ENCODE peak calls at places on chromosome 12, in ten cellular contexts. M, N, K, P, C, Q, O, E, J and A are unnamed samples. For H3K4me1, the result is how much of the 10 kb centered on the place peaks cover.

GRCh38 chr12:129096968-129097367 is 243.7 kb downstream of the GLT1D1 start:
- DNase-seq in M (no peak), N (no peak), K (no peak), P (no peak), C (no peak), Q (no peak), O (no peak), E (no peak), J (no peak), A (no peak)

GRCh38 chr12:80709811-80710726 is 2.6 kb downstream of the MYF6 start:
- DNase-seq in M (no peak), N (no peak), K (no peak), P (no peak), C (no peak), Q (no peak), O (peak), E (no peak), J (no peak), A (no peak)

GRCh38 chr12:121581681-121582439 is 1.0 kb upstream of the KDM2B start:
- DNase-seq in M (no peak), N (no peak), K (no peak), P (peak), C (no peak), Q (no peak), O (no peak), E (no peak), J (peak), A (no peak)

GRCh38 chr12:119594399-119594730 is 791 bp downstream of the TMEM233 start:
- DNase-seq in M (no peak), N (no peak), K (no peak), P (peak), C (no peak), Q (no peak), O (peak), E (no peak), J (no peak), A (no peak)

GRCh38 chr12:48489012-48489411 is 6.7 kb downstream of the C12orf54 start:
- DNase-seq in M (no peak), N (peak), K (no peak), P (no peak), C (no peak), Q (no peak), O (no peak), E (no peak), J (peak), A (no peak)

GRCh38 chr12:53940448-53941014 is 1.9 kb downstream of the HOXC13 start:
- DNase-seq in M (no peak), N (peak), K (no peak), P (no peak), C (no peak), Q (no peak), O (no peak), E (no peak), J (no peak), A (no peak)

GRCh38 chr12:4794503-4794902 is 74.3 kb downstream of the GALNT8 start:
- DNase-seq in M (no peak), N (no peak), K (no peak), P (no peak), C (no peak), Q (no peak), O (no peak), E (no peak), J (no peak), A (no peak)

GRCh38 chr12:66921151-66921550 is 242.3 kb upstream of the GRIP1 start:
- DNase-seq in M (no peak), N (no peak), K (no peak), P (no peak), C (no peak), Q (no peak), O (no peak), E (no peak), J (no peak), A (no peak)

GRCh38 chr12:114936148-114937099 is 252.4 kb upstream of the TBX3 start:
- DNase-seq in M (no peak), N (peak), K (no peak), P (no peak), C (no peak), Q (no peak), O (no peak), E (no peak), J (no peak), A (no peak)

GRCh38 chr12:121961195-121961879 is 42.9 kb downstream of the CFAP251 start:
- DNase-seq in M (no peak), N (no peak), K (no peak), P (no peak), C (no peak), Q (no peak), O (no peak), E (no peak), J (no peak), A (no peak)

GRCh38 chr12:71947645-71948105 is 9.0 kb downstream of the TPH2 start:
- DNase-seq in M (no peak), N (peak), K (no peak), P (no peak), C (no peak), Q (no peak), O (no peak), E (peak), J (peak), A (peak)

GRCh38 chr12:82176761-82177490 is 181.3 kb downstream of the CCDC59 start:
- DNase-seq in M (no peak), N (no peak), K (no peak), P (no peak), C (no peak), Q (no peak), O (no peak), E (no peak), J (peak), A (no peak)

GRCh38 chr12:14664434-14665023 is 31.9 kb downstream of the GUCY2C start:
- DNase-seq in M (no peak), N (peak), K (peak), P (no peak), C (no peak), Q (no peak), O (peak), E (no peak), J (peak), A (no peak)

GRCh38 chr12:89225401-89225800 is 126.9 kb downstream of the DUSP6 start:
- DNase-seq in M (no peak), N (peak), K (peak), P (no peak), C (no peak), Q (peak), O (no peak), E (no peak), J (no peak), A (peak)

DNA sequence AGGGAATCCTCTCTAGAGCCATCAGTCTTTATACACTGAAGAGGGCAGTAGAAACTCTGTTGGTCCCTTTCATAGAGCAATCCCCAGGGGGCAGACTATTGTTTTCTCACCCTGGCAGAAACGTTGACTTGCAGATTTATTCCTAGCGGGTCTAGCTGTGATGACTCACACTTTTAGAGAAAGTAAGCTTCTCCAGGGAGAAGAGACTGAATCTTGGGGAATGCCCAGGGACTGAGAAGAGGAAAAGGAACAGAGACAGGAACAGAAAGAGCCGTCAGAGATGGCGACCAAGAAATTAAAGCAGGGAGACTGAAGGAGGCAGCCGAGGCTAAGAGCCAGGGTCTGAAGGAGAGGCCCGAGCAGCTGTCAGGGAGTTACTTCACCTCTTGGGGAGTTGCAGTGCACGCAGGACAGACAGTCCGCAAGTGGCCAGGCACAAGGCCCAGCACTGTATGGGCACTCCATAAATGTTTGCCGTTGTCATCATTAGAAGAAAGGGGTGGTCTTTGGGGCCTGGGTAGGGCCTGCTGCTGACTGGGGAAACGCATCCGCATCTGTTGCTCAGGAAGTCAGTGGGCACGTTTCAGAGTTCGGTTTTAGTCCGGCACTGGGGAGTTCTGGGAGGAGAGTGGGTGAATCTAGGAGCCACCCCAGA is 13.0 kb downstream of the PLEKHG6 start:
- DNase-seq in M (peak), N (peak), K (peak), P (peak), C (no peak), Q (no peak), O (peak), E (peak), J (peak), A (no peak)
- H3K4me1 ChIP-seq in M (under half), N (under half), K (under half), P (under half), C (half or more), Q (under half), O (under half), E (under half), J (half or more), A (half or more)

DNA sequence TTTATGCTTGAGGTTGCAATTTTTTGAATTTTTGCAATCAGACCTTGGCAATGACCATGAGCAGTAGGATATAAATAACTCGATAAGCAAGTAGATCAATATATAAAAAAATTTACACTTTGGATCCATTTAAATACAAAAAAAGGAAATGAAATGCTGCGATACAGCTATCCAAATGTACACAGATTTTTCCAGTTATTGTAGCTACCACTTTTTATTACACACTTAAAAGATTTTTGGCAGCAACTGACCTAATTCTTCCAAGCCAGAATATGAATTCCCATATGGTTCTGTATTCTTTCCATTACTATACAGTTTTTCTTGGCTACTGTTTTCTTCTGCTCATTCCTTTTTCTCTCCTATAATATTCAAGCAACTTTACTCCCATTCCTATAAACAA is 52.2 kb downstream of the TMTC1 start:
- DNase-seq in M (no peak), N (no peak), K (no peak), P (no peak), C (no peak), Q (no peak), O (no peak), E (no peak), J (no peak), A (no peak)
- H3K4me1 ChIP-seq in M (under half), N (under half), K (under half), P (under half), C (half or more), Q (under half), O (under half), E (under half), J (under half), A (under half)

GRCh38 chr12:105769486-105769885 is 369.3 kb downstream of the NUAK1 start:
- DNase-seq in M (no peak), N (no peak), K (no peak), P (no peak), C (no peak), Q (no peak), O (no peak), E (no peak), J (no peak), A (no peak)
- H3K4me1 ChIP-seq in M (under half), N (under half), K (under half), P (under half), C (under half), Q (under half), O (under half), E (under half), J (under half), A (under half)

DNA sequence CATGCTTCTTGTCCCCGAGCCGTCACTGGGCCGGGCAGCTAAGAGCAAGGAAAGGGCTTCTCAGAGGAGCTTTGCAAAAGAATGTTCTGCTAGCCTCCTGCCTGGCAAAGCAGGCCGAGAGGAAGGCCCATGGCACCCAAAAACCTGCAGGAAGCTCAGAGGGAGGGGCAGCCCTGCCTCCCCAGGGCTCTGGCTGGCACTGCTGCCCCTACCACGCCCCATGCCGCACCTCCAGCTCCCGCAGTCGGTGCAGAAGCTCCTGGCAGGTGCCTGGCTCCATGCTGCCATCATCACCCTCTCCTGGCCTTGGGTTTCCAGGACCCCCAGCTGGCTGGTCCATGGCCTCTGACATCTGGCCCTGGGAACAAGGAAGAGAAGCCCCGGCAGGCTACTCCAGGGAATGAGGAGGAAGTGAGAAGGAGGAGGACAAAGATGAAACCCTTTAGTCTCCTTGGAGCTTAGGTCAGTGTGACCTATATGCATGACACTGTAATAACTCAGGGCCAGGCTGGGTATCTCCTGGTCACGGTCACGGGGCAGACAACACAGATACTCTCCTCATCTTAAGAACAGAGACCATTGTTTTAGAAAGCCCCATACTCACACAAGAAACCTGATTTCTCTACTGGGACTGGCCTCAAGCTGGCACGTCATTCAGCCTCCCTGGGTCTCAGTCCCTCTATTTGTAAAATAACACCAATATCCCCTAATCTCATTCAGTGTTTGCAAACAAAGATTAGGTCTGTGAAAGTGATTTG is 24.3 kb downstream of the NCKAP5L start:
- DNase-seq in M (no peak), N (no peak), K (no peak), P (no peak), C (no peak), Q (no peak), O (no peak), E (no peak), J (no peak), A (no peak)
- H3K4me1 ChIP-seq in M (under half), N (under half), K (under half), P (under half), C (under half), Q (under half), O (under half), E (under half), J (under half), A (under half)

DNA sequence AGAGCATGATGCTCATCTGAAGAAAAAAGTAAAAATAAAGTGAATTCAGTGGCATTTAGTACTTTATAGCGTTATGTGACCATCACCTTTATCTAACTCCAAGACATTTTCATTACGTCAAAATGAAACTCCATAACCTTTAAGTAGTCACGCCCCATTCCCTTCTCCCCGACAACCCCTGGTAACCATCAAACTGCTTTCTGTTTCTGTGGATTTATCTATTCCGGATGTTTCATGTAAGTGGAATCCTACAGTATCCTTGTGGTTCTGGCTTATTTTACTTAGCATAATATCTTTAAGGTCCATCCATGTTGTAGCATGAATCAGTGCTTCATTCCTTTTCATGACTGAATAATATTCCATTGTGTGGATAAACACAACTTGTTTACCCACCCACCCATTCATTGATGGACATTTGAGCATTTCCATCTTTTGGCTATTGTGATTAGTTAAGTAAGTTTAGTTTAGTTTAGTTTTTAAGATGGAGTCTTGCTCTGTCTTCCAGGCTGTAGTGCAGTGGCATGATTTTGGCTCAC is 18.5 kb upstream of the MAP1LC3B2 start:
- DNase-seq in M (no peak), N (no peak), K (no peak), P (no peak), C (no peak), Q (no peak), O (no peak), E (no peak), J (no peak), A (no peak)
- H3K4me1 ChIP-seq in M (under half), N (under half), K (under half), P (under half), C (under half), Q (under half), O (under half), E (under half), J (under half), A (under half)

DNA sequence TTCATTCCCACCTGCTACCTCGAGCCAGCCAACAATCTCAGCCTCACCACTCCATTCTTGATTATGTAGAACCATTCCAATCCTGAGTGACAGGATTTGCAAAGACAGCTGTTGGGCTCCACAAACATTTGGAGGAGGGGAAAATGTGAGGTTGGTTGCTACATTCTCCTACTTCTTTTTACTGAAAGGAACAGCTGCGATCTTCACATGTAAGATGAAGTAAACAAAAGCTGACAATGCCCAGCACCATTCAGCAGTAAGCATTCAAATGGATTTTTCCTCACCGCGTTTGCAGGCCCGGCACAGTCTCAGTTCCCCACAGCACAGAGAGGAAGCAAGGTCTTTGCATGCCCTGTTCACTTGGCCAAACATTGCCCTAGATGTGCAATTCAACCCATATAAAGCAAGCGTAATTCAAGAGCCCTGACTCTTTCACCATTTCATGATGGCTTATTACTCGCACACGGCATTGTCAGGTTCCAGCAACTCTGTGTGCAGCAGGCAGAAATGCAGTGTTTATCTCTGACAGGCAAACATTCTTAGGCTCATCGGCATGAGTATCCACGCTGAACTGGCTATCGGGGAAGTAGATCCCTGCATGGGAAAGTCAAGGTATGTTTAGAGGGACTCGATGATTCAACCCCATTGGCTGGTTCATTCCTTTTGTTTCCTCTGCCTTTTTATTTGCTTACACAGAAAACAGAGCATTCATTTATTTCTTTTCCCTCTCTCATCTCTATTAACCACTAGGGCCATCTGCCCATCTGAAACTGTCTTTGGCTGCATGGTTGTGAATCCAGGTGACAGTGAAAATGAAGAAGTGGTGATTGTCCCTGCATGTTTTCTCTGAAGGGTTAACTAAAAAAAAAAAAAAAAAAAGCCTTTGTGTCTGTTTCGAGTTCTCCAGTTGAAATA is 236.1 kb upstream of the PLEKHG7 start:
- DNase-seq in M (no peak), N (no peak), K (no peak), P (peak), C (no peak), Q (no peak), O (no peak), E (peak), J (peak), A (no peak)
- H3K4me1 ChIP-seq in M (under half), N (under half), K (under half), P (under half), C (under half), Q (under half), O (under half), E (under half), J (under half), A (under half)

GRCh38 chr12:64655141-64655540 is 44.8 kb downstream of the RASSF3 start:
- DNase-seq in M (no peak), N (no peak), K (no peak), P (no peak), C (no peak), Q (no peak), O (no peak), E (no peak), J (no peak), A (no peak)
- H3K4me1 ChIP-seq in M (under half), N (under half), K (half or more), P (under half), C (under half), Q (under half), O (under half), E (under half), J (under half), A (under half)

DNA sequence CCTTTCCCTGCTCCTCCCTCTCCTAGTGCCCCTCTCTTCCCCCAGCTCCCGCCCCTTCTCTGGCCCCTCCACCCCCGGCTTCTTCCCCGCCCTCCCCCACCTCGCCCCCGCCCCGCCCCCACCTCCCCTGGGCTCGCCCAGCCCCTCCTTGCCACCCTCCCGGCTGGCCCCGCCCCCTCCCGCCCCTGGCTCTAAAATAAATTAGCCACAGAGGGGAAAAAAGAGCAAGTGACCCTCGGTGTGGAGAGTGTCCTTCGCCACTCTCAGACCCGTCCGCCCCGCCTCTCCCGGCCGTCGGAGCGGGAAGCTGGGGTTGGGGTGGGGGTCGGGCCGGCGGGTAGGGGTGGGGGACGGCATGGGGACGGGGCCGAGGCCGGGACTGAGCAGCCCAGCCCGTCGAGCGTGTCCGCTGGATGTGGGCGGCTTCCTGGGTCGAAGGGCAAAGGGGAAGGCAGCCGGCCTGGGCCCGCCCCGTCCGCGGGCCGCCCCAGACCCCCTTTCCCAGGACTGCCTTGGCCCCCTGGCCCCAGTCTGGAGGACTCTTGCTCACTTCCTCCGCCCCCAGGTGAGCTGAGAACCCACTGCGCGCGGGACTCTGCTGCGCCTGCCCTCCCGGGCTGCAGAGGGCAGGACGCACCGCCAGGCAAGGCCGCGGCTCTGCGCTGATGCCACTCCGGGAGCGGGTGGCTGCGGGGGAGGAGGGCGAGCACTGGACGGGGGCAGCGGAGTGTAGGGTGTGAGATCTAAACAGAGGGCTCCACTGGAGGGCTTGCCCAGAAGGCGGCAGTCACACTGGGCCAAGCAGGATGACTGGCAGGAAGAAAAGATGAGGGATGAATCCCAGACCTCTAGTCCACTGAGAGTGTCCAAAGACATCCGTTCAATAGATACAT is 571 bp upstream of the FIGNL2 start:
- DNase-seq in M (no peak), N (no peak), K (no peak), P (no peak), C (no peak), Q (no peak), O (no peak), E (no peak), J (peak), A (no peak)
- H3K4me1 ChIP-seq in M (under half), N (under half), K (under half), P (under half), C (under half), Q (under half), O (under half), E (under half), J (under half), A (under half)